ENCODE peak calls at places on chromosomes 2 and 18, in four cellular contexts. K is cardiac fibroblast, Z is nephron progenitor cell, H is endothelial cell. Y is an unnamed sample.

GRCh38 chr18:59700535-59700967 is 3.3 kb upstream of the CCBE1 start:
- DNase-seq in K (no peak), Z (no peak), H (no peak), Y (no peak)

GRCh38 chr18:28834889-28835288 is 658.0 kb upstream of the CDH2 start:
- DNase-seq in K (peak; percentile 68), Z (no peak), H (no peak), Y (peak; percentile 42)

GRCh38 chr2:54469484-54470053 is 13.4 kb downstream of the SPTBN1 start:
- DNase-seq in K (no peak), Z (no peak), H (peak; percentile 18), Y (no peak)

GRCh38 chr2:47002480-47003381 is 87.1 kb upstream of the MCFD2 start:
- DNase-seq in K (peak; percentile 58), Z (peak; percentile 50), H (no peak), Y (peak; percentile 12)

GRCh38 chr2:86441789-86442641 is 844 bp downstream of the KDM3A start:
- DNase-seq in K (peak; percentile 76), Z (peak; percentile 44), H (peak; percentile 67), Y (peak; percentile 38)

GRCh38 chr2:30408961-30409387 is 38.1 kb upstream of the LCLAT1 start:
- DNase-seq in K (peak; percentile 55), Z (no peak), H (no peak), Y (no peak)

GRCh38 chr2:81714817-81715216 is 1410.3 kb upstream of the LRRTM1 start:
- DNase-seq in K (peak; percentile 0), Z (no peak), H (no peak), Y (no peak)

GRCh38 chr2:185738679-185739472 is at the start of gene FSIP2:
- DNase-seq in K (peak; percentile 57), Z (peak; percentile 93), H (peak; percentile 98), Y (peak; percentile 98)

GRCh38 chr2:59389240-59389639 is 1148.1 kb upstream of the FANCL start:
- DNase-seq in K (no peak), Z (no peak), H (no peak), Y (peak; percentile 32)

GRCh38 chr2:37394986-37395555 is 50.6 kb downstream of the QPCT start:
- DNase-seq in K (peak; percentile 65), Z (no peak), H (no peak), Y (no peak)

GRCh38 chr2:71680925-71681324 is 227.6 kb downstream of the DYSF start:
- DNase-seq in K (no peak), Z (no peak), H (no peak), Y (no peak)

GRCh38 chr2:229243880-229244560 is 27.1 kb downstream of the PID1 start:
- DNase-seq in K (no peak), Z (no peak), H (no peak), Y (no peak)

GRCh38 chr2:7515327-7515726 is 598.1 kb downstream of the RNF144A start:
- DNase-seq in K (no peak), Z (no peak), H (no peak), Y (no peak)

DNA sequence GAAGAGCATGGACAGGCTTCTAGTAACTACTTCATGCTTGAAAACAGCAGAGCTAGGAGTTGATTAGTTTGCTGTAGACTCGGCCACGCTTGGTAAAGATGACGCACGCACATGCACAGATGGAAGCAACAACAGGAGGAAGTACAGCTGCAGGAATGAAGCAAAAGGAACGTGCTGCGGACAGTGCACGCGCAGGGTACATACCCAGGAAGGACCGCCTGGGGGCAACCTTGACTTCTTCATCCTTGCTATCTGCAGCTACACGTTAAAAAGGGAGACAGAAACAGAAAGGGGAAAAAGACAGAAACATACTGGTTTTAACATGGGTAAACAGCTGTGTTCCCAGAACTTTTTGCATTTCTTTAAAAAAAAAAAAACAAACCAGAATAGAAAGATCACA is 17.7 kb downstream of the SLC66A2 start:
- DNase-seq in K (peak; percentile 52), Z (no peak), H (no peak), Y (no peak)
- TF ChIP-seq CTCF in K (peak; percentile 28), Z (no peak), H (peak; percentile 23), Y (no peak)

GRCh38 chr2:109168716-109169115 is 39.7 kb downstream of the SH3RF3 start:
- DNase-seq in K (no peak), Z (no peak), H (no peak), Y (no peak)

GRCh38 chr2:109171444-109172334 is 42.7 kb downstream of the SH3RF3 start:
- DNase-seq in K (peak; percentile 91), Z (no peak), H (peak; percentile 28), Y (no peak)

GRCh38 chr2:109168080-109168479 is 39.1 kb downstream of the SH3RF3 start:
- DNase-seq in K (peak; percentile 33), Z (no peak), H (no peak), Y (no peak)

GRCh38 chr2:109172556-109173105 is 43.6 kb downstream of the SH3RF3 start:
- DNase-seq in K (no peak), Z (no peak), H (no peak), Y (no peak)

DNA sequence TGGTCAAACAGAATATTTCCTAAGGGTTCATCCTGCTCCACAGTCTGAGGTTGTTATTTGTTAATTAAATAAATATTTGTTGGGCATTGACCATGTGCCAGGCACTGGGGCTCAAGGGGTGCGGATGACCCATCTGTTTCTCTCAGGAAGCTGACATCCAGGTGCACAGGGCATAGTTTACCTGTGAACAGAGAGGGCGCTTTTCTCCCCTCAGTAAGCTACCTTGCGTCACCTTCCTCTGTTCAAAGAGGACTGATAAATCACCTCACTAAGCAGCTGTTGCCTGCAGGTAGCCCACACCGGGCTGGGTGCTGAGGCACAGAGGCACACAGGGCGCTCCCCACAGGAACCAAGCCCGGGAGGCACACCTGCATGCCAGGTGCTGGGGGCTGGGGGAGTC is 41.6 kb downstream of the SH3RF3 start:
- DNase-seq in K (no peak), Z (no peak), H (no peak), Y (no peak)
- TF ChIP-seq CTCF in K (no peak), Z (no peak), H (no peak), Y (no peak)

DNA sequence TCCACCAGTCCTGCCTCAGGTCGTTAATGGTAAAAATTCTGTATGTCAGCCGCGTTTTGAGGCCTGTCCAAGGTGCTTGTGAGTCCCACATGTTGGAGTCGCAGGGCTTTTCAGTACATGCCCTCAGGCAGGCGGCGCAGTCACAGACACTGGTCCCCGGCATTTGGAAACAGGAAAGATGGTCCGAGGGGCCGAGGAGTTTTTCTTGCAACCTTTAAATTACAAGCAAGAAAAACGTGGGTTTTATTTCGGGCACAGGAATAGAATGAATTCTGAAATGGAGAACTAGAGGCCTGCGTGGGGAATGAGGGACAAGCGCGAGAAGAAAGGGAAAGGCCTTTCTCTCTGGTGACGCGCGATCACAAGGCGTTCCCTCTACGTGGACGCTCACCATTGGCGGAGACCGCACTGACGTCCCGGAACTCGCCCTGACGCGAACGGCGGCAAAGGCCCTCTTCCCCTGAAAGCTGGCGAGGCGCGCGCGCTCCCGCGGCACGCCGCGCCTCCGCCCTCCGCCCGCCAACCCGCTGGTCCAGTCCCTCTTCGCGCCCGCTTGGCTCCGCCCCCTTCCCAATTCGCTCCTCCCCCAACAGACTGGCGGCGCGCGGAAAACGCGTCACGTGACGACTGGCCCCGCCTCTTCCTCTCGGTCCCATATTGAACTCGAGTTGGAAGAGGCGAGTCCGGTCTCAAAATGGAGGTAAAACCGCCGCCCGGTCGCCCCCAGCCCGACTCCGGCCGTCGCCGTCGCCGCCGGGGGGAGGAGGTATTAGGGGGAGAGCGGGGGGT is at the start of gene HNRNPA3:
- DNase-seq in K (peak; percentile 100), Z (peak; percentile 100), H (peak; percentile 100), Y (peak; percentile 99)
- TF ChIP-seq CTCF in K (no peak), Z (no peak), H (no peak), Y (no peak)

GRCh38 chr18:22229456-22230124 is 60.2 kb downstream of the GATA6 start:
- DNase-seq in K (no peak), Z (no peak), H (no peak), Y (no peak)

GRCh38 chr18:22226801-22227200 is 57.4 kb downstream of the GATA6 start:
- DNase-seq in K (no peak), Z (no peak), H (no peak), Y (no peak)

GRCh38 chr18:22233271-22233670 is 63.9 kb downstream of the GATA6 start:
- DNase-seq in K (no peak), Z (no peak), H (no peak), Y (no peak)

GRCh38 chr18:22230403-22231042 is 61.1 kb downstream of the GATA6 start:
- DNase-seq in K (peak; percentile 68), Z (no peak), H (no peak), Y (no peak)

DNA sequence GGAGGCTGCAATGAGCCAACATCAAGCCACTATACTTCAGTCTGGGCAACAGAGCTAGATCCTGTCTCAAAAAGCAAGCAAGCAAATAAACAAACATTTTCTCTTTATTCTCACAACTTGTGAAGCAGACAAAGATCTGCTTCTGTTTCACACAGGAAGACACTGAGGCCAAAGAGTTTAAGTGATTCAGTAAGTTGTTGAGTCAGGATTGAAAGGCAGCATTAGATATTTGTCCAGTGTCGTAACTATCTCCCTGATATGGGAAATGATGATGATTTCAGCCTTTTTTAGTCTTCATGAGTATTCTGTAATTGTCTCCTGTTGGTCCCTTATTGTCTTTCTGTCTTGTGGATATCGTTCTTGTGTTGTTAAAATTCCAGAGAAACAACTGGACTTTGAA is 59.5 kb downstream of the GATA6 start:
- DNase-seq in K (no peak), Z (no peak), H (no peak), Y (no peak)
- TF ChIP-seq CTCF in K (no peak), Z (no peak), H (no peak), Y (no peak)

Y was measured in Calu3.